ENCODE peak calls at places on chromosomes 6 and 20, in ten cellular contexts. One of them, this sample, is unnamed. For H3K36me3, the result is how much of the 10 kb centered on the place peaks cover.

GRCh38 chr6:31180500-31180899 is 10.0 kb upstream of the POU5F1 start:
- DNase-seq in adrenal gland: peak
- DNase-seq in neuronal stem cell: no peak
- DNase-seq in lower lobe of right lung: peak
- DNase-seq in naive thymus-derived CD4-positive, alpha-beta T cell: peak
- DNase-seq in stomach: no peak
- DNase-seq in pancreas: peak
- DNase-seq in lung: peak
- DNase-seq in K562: peak
- DNase-seq in IMR-90: no peak
- DNase-seq in this sample: no peak

GRCh38 chr20:326645-327031 is 1.3 kb downstream of the SOX12 start:
- DNase-seq in adrenal gland: no peak
- DNase-seq in neuronal stem cell: peak
- DNase-seq in lower lobe of right lung: peak
- DNase-seq in naive thymus-derived CD4-positive, alpha-beta T cell: no peak
- DNase-seq in stomach: peak
- DNase-seq in pancreas: no peak
- DNase-seq in lung: no peak
- DNase-seq in K562: no peak
- DNase-seq in IMR-90: no peak
- DNase-seq in this sample: no peak

GRCh38 chr6:135281227-135281626 is 100.1 kb downstream of the MYB start:
- DNase-seq in adrenal gland: peak
- DNase-seq in neuronal stem cell: no peak
- DNase-seq in lower lobe of right lung: no peak
- DNase-seq in naive thymus-derived CD4-positive, alpha-beta T cell: no peak
- DNase-seq in stomach: no peak
- DNase-seq in pancreas: no peak
- DNase-seq in lung: no peak
- DNase-seq in K562: no peak
- DNase-seq in IMR-90: no peak
- DNase-seq in this sample: no peak

GRCh38 chr6:1589208-1589607 is 20.5 kb upstream of the FOXC1 start:
- DNase-seq in adrenal gland: no peak
- DNase-seq in neuronal stem cell: no peak
- DNase-seq in lower lobe of right lung: no peak
- DNase-seq in naive thymus-derived CD4-positive, alpha-beta T cell: no peak
- DNase-seq in stomach: no peak
- DNase-seq in pancreas: no peak
- DNase-seq in lung: no peak
- DNase-seq in K562: no peak
- DNase-seq in IMR-90: no peak
- DNase-seq in this sample: no peak

GRCh38 chr6:142537612-142538478 is 236.0 kb downstream of the ADGRG6 start:
- DNase-seq in adrenal gland: no peak
- DNase-seq in neuronal stem cell: no peak
- DNase-seq in lower lobe of right lung: no peak
- DNase-seq in naive thymus-derived CD4-positive, alpha-beta T cell: no peak
- DNase-seq in stomach: no peak
- DNase-seq in pancreas: no peak
- DNase-seq in lung: no peak
- DNase-seq in K562: peak
- DNase-seq in IMR-90: peak
- DNase-seq in this sample: no peak

GRCh38 chr20:41329435-41330342 is 10.9 kb upstream of the LPIN3 start:
- DNase-seq in adrenal gland: peak
- DNase-seq in neuronal stem cell: no peak
- DNase-seq in lower lobe of right lung: peak
- DNase-seq in naive thymus-derived CD4-positive, alpha-beta T cell: peak
- DNase-seq in stomach: peak
- DNase-seq in pancreas: no peak
- DNase-seq in lung: peak
- DNase-seq in K562: no peak
- DNase-seq in IMR-90: peak
- DNase-seq in this sample: peak

GRCh38 chr6:133501675-133502275 is 260.6 kb downstream of the EYA4 start:
- DNase-seq in adrenal gland: no peak
- DNase-seq in neuronal stem cell: no peak
- DNase-seq in lower lobe of right lung: no peak
- DNase-seq in naive thymus-derived CD4-positive, alpha-beta T cell: no peak
- DNase-seq in stomach: no peak
- DNase-seq in pancreas: no peak
- DNase-seq in lung: no peak
- DNase-seq in K562: no peak
- DNase-seq in IMR-90: no peak
- DNase-seq in this sample: no peak

GRCh38 chr6:19214231-19214630 is 622.9 kb upstream of the ID4 start:
- DNase-seq in adrenal gland: no peak
- DNase-seq in neuronal stem cell: no peak
- DNase-seq in lower lobe of right lung: no peak
- DNase-seq in naive thymus-derived CD4-positive, alpha-beta T cell: no peak
- DNase-seq in stomach: no peak
- DNase-seq in pancreas: no peak
- DNase-seq in lung: no peak
- DNase-seq in K562: no peak
- DNase-seq in IMR-90: no peak
- DNase-seq in this sample: no peak

GRCh38 chr6:15476631-15477380 is 186.0 kb downstream of the DTNBP1 start:
- DNase-seq in adrenal gland: no peak
- DNase-seq in neuronal stem cell: no peak
- DNase-seq in lower lobe of right lung: no peak
- DNase-seq in naive thymus-derived CD4-positive, alpha-beta T cell: no peak
- DNase-seq in stomach: no peak
- DNase-seq in pancreas: no peak
- DNase-seq in lung: no peak
- DNase-seq in K562: no peak
- DNase-seq in IMR-90: peak
- DNase-seq in this sample: no peak

GRCh38 chr6:68194846-68195478 is 440.1 kb upstream of the ADGRB3 start:
- DNase-seq in adrenal gland: no peak
- DNase-seq in neuronal stem cell: no peak
- DNase-seq in lower lobe of right lung: no peak
- DNase-seq in naive thymus-derived CD4-positive, alpha-beta T cell: no peak
- DNase-seq in stomach: no peak
- DNase-seq in pancreas: no peak
- DNase-seq in lung: no peak
- DNase-seq in K562: no peak
- DNase-seq in IMR-90: no peak
- DNase-seq in this sample: no peak

GRCh38 chr6:43966806-43967575 is 160.3 kb downstream of the MRPL14 start:
- DNase-seq in adrenal gland: peak
- DNase-seq in neuronal stem cell: no peak
- DNase-seq in lower lobe of right lung: no peak
- DNase-seq in naive thymus-derived CD4-positive, alpha-beta T cell: no peak
- DNase-seq in stomach: no peak
- DNase-seq in pancreas: no peak
- DNase-seq in lung: no peak
- DNase-seq in K562: no peak
- DNase-seq in IMR-90: no peak
- DNase-seq in this sample: no peak

DNA sequence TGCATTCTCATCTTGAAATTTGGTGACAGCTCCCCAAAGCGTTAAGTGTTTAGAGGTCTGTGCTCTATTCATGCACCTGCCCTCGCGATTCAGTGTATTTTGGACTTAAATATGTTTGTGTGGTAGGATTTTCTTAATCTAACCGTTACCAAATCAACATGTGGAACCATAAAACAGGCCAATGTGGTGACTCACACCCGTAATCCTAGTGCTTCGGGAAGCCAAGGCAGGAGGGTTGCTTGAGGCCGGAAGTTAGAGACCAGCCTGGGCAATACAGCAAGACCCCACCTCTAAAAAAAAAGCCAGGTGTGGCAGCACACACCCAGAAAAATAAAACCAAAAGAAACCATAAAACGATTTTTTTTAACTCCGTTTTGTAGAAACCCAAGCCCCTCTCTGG is 31.5 kb downstream of the PYGB start:
- DNase-seq in adrenal gland: no peak
- DNase-seq in neuronal stem cell: no peak
- DNase-seq in lower lobe of right lung: peak
- DNase-seq in naive thymus-derived CD4-positive, alpha-beta T cell: no peak
- DNase-seq in stomach: no peak
- DNase-seq in pancreas: no peak
- DNase-seq in lung: no peak
- DNase-seq in K562: no peak
- DNase-seq in IMR-90: no peak
- DNase-seq in this sample: no peak
- H3K36me3 ChIP-seq in adrenal gland: under half
- H3K36me3 ChIP-seq in neuronal stem cell: half or more
- H3K36me3 ChIP-seq in lower lobe of right lung: half or more
- H3K36me3 ChIP-seq in naive thymus-derived CD4-positive, alpha-beta T cell: under half
- H3K36me3 ChIP-seq in stomach: half or more
- H3K36me3 ChIP-seq in pancreas: under half
- H3K36me3 ChIP-seq in lung: under half
- H3K36me3 ChIP-seq in K562: under half
- H3K36me3 ChIP-seq in IMR-90: half or more
- H3K36me3 ChIP-seq in this sample: under half

DNA sequence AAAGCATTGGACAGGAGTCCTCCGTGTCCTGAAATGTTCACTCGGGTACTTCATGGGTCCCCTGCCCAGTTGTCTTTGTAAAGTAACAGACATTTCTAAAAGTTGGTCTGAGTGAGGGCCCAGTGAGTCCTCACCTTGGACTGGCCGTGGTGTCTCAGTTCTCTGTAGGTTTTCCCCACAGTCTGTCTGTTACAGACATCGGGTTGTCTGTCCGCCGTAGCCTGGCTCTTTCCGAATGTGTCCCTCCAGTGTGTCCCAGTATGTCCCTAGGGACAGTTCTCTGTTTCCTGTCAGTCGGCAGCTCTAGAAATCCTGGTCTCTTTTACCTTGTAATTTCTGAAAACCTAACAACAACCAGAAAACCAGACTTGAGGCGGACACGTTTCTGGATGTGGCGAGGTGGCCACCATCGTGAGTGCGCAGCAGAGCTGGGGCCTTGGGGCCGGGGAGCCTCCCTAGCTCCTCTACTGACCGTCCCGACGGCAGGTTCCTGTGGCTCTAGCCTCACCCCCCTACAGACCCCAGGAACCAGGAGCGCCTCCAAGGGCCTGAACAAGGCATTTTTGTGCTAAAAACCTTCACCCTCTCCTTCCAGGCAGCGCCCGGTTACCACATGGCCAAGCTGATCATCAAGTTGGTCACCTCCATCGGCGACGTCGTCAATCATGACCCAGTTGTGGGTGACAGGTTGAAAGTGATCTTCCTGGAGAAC is 42.2 kb downstream of the PYGB start:
- DNase-seq in adrenal gland: no peak
- DNase-seq in neuronal stem cell: no peak
- DNase-seq in lower lobe of right lung: peak
- DNase-seq in naive thymus-derived CD4-positive, alpha-beta T cell: no peak
- DNase-seq in stomach: no peak
- DNase-seq in pancreas: no peak
- DNase-seq in lung: no peak
- DNase-seq in K562: no peak
- DNase-seq in IMR-90: no peak
- DNase-seq in this sample: no peak
- H3K36me3 ChIP-seq in adrenal gland: under half
- H3K36me3 ChIP-seq in neuronal stem cell: half or more
- H3K36me3 ChIP-seq in lower lobe of right lung: half or more
- H3K36me3 ChIP-seq in naive thymus-derived CD4-positive, alpha-beta T cell: under half
- H3K36me3 ChIP-seq in stomach: half or more
- H3K36me3 ChIP-seq in pancreas: under half
- H3K36me3 ChIP-seq in lung: under half
- H3K36me3 ChIP-seq in K562: under half
- H3K36me3 ChIP-seq in IMR-90: half or more
- H3K36me3 ChIP-seq in this sample: under half

DNA sequence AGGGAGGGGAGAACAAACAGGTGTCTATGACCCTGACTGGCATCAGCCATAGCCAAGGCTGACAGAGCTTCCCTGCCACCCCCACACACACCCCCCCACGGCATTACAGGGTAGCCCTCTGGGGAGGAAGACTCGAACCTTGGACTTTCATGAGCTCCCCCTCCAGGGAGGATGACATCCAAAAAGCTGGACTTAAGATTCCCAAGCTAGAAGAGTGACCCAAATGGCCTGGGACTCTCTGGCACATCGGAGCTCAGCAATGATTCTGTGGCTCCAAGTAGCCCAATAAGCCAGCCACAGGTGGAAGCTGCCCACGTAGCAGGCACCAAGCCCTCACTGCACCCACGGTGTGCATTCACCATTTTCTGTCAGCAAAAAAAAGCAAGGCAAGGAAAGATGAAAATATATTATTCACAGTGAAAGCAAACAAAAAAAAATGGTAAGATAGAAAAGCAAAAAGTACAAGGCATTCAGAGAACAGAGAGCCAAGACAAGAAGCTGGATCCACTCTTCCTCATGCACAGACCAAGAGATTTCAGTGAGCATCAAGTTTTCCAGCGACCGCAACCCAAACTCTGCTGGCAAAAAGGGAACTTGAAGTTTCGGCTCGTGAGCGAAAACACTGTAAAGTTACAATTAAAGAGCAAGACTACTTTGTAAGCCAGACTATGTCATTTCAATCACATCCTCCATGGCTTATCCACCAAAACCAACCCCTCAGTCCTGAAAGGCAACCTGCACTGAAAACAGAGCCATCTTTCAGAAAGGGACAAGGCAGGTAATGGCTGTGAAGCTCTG is 10.9 kb downstream of the JAG1 start:
- DNase-seq in adrenal gland: no peak
- DNase-seq in neuronal stem cell: no peak
- DNase-seq in lower lobe of right lung: no peak
- DNase-seq in naive thymus-derived CD4-positive, alpha-beta T cell: no peak
- DNase-seq in stomach: no peak
- DNase-seq in pancreas: no peak
- DNase-seq in lung: no peak
- DNase-seq in K562: no peak
- DNase-seq in IMR-90: no peak
- DNase-seq in this sample: peak
- H3K36me3 ChIP-seq in adrenal gland: under half
- H3K36me3 ChIP-seq in neuronal stem cell: half or more
- H3K36me3 ChIP-seq in lower lobe of right lung: half or more
- H3K36me3 ChIP-seq in naive thymus-derived CD4-positive, alpha-beta T cell: under half
- H3K36me3 ChIP-seq in stomach: under half
- H3K36me3 ChIP-seq in pancreas: under half
- H3K36me3 ChIP-seq in lung: under half
- H3K36me3 ChIP-seq in K562: under half
- H3K36me3 ChIP-seq in IMR-90: half or more
- H3K36me3 ChIP-seq in this sample: under half

DNA sequence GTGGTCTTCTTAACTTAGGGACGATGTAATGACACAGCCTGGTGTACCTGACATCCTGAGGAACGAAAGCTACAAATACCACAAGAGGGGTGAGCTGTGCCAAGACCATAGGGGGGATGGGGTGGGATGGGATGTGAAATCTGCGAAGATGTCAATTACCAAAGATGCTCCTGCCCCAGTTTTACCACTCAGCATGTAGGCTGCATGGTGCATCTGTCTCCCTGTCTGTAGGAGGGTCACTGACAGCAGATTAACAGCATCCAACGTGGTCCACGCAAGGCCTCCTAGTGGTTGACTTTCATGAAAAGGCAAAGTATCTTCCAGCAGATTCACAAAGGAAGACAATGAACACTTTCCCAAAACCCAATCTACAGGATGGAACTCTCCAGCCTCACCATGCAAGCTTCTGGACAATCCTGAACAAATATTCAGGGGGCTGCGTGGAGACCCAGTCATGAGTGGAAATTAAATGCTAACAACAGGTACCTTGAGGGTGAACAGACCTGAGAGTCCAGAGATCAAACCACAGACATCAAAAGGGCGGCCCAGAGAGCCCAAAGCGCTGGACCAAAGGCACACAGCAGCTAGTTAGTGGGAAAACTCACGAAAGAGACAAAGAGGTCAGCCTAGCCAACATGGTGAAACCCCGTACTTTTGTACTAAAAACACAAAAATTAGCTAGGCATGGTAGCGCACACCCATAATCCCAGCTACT is 44.4 kb downstream of the ZMYND8 start:
- DNase-seq in adrenal gland: no peak
- DNase-seq in neuronal stem cell: no peak
- DNase-seq in lower lobe of right lung: no peak
- DNase-seq in naive thymus-derived CD4-positive, alpha-beta T cell: no peak
- DNase-seq in stomach: no peak
- DNase-seq in pancreas: no peak
- DNase-seq in lung: no peak
- DNase-seq in K562: no peak
- DNase-seq in IMR-90: no peak
- DNase-seq in this sample: no peak
- H3K36me3 ChIP-seq in adrenal gland: under half
- H3K36me3 ChIP-seq in neuronal stem cell: half or more
- H3K36me3 ChIP-seq in lower lobe of right lung: under half
- H3K36me3 ChIP-seq in naive thymus-derived CD4-positive, alpha-beta T cell: under half
- H3K36me3 ChIP-seq in stomach: under half
- H3K36me3 ChIP-seq in pancreas: under half
- H3K36me3 ChIP-seq in lung: under half
- H3K36me3 ChIP-seq in K562: half or more
- H3K36me3 ChIP-seq in IMR-90: under half
- H3K36me3 ChIP-seq in this sample: under half